ENCODE peak calls at places on chromosomes 16 and 17, in six cellular contexts. E is ascending aorta; K is stimulated activated CD4-positive, alpha-beta T cell treated with anti-CD3 and anti-CD28 coated beads, TNF-alpha, amount 100 ng/mL, for 48 hours; V is left ventricle myocardium superior; H is AG09309; L is RPMI8226. Y is an unnamed sample.

GRCh38 chr17:9240659-9241370 is 219.5 kb downstream of the NTN1 start:
- DNase-seq in H (no peak), V (peak), K (no peak), E (peak), L (no peak), Y (peak)

GRCh38 chr17:62995377-62995885 is 29.4 kb downstream of the TANC2 start:
- DNase-seq in H (no peak), E (no peak), L (peak), V (peak), K (no peak), Y (peak)

GRCh38 chr16:16120382-16121184 is 102.7 kb downstream of the ABCC6 start:
- DNase-seq in H (no peak), V (peak), E (no peak), L (no peak), K (no peak), Y (peak)

GRCh38 chr16:30853758-30854157 is 40.1 kb downstream of the BCL7C start:
- DNase-seq in V (no peak), K (no peak), E (no peak), H (no peak), L (no peak), Y (no peak)

GRCh38 chr17:2025220-2025621 is at the start of gene RTN4RL1:
- DNase-seq in K (no peak), H (no peak), L (peak), V (peak), E (no peak), Y (peak)

GRCh38 chr17:33049781-33050414 is 58.3 kb downstream of the SPACA3 start:
- DNase-seq in L (peak), K (peak), E (no peak), H (no peak), V (no peak), Y (no peak)

GRCh38 chr17:78716814-78717393 is 65.2 kb downstream of the CYTH1 start:
- DNase-seq in V (peak), L (peak), H (no peak), K (no peak), E (no peak), Y (peak)

GRCh38 chr17:73232587-73233373 is 28.9 kb downstream of the CPSF4L start:
- DNase-seq in V (peak), K (no peak), H (no peak), L (peak), E (no peak), Y (no peak)

GRCh38 chr17:9200699-9201359 is 179.5 kb downstream of the NTN1 start:
- DNase-seq in V (no peak), L (no peak), E (no peak), K (no peak), H (no peak), Y (no peak)

GRCh38 chr17:79622776-79623175 is 11.9 kb upstream of the RBFOX3 start:
- DNase-seq in E (no peak), V (no peak), H (no peak), K (no peak), L (no peak), Y (no peak)